ENCODE peak calls at places on chromosome 14, in eight cellular contexts. K is mucosa of descending colon; V is stimulated activated CD4-positive, alpha-beta T cell treated with anti-CD3 and anti-CD28 coated beads, Interleukin-1b, Interleukin-23, amount 100 ng/mL, for 24 hours; X is AG09309; P is heart left ventricle; C is activated CD4-positive, alpha-beta T cell treated with anti-CD3 and anti-CD28 coated beads, Interleukin-2, amount 50 U/mL, for 24 hours; B is SJCRH30; I is activated naive CD8-positive, alpha-beta T cell treated with anti-CD3 and anti-CD28 coated beads, Interleukin-2, amount 50 U/mL, for 24 hours. F is an unnamed sample.

GRCh38 chr14:93220509-93220908 is 13.5 kb downstream of the UBR7 start:
- DNase-seq in I (no peak), C (no peak), P (no peak), K (no peak), B (no peak), X (no peak), V (no peak), F (no peak)

GRCh38 chr14:31043379-31043778 is 17.2 kb upstream of the STRN3 start:
- DNase-seq in I (no peak), P (no peak), V (no peak), K (no peak), B (no peak), X (no peak), C (no peak), F (no peak)

GRCh38 chr14:87601011-87601410 is 392.0 kb downstream of the GALC start:
- DNase-seq in K (no peak), C (no peak), V (no peak), I (no peak), P (no peak), B (no peak), X (no peak), F (no peak)

GRCh38 chr14:90556050-90556477 is 159.2 kb downstream of the CALM1 start:
- DNase-seq in C (no peak), K (no peak), I (no peak), V (no peak), P (no peak), B (no peak), X (no peak), F (no peak)

GRCh38 chr14:88551094-88551870 is 3.5 kb downstream of the PTPN21 start:
- DNase-seq in K (peak), X (peak), B (no peak), V (peak), I (peak), P (peak), C (peak), F (no peak)

GRCh38 chr14:74595006-74595735 is 16.9 kb downstream of the LTBP2 start:
- DNase-seq in V (no peak), C (no peak), B (no peak), I (no peak), K (peak), X (no peak), P (peak), F (no peak)

GRCh38 chr14:68961361-68961760 is 17.7 kb downstream of the ACTN1 start:
- DNase-seq in I (no peak), P (no peak), X (no peak), V (no peak), K (no peak), B (no peak), C (no peak), F (no peak)

GRCh38 chr14:75835156-75836141 is 146.3 kb downstream of the TGFB3 start:
- DNase-seq in X (no peak), B (no peak), K (no peak), V (no peak), I (no peak), C (no peak), P (no peak), F (no peak)

GRCh38 chr14:75254901-75255300 is 23.7 kb upstream of the FOS start:
- DNase-seq in V (no peak), C (no peak), X (no peak), B (no peak), K (no peak), I (no peak), P (no peak), F (no peak)

GRCh38 chr14:61434315-61434714 is 112.9 kb downstream of the PRKCH start:
- DNase-seq in C (no peak), V (no peak), K (no peak), P (no peak), I (no peak), X (no peak), B (no peak), F (no peak)

GRCh38 chr14:91929700-91930099 is 17.8 kb downstream of the FBLN5 start:
- DNase-seq in P (no peak), V (no peak), K (no peak), X (no peak), I (no peak), B (peak), C (no peak), F (no peak)

GRCh38 chr14:61651355-61651754 is 44.0 kb upstream of the HIF1A start:
- DNase-seq in C (no peak), P (no peak), X (no peak), I (no peak), V (no peak), B (no peak), K (no peak), F (no peak)

GRCh38 chr14:92649066-92649465 is 99.4 kb downstream of the LGMN start:
- DNase-seq in B (no peak), P (no peak), X (no peak), K (no peak), I (no peak), C (no peak), V (no peak), F (no peak)

GRCh38 chr14:100140452-100141132 is 18.9 kb downstream of the DEGS2 start:
- DNase-seq in B (no peak), C (no peak), K (no peak), I (no peak), X (no peak), P (no peak), V (no peak), F (no peak)

GRCh38 chr14:85531141-85531593 is 1.2 kb downstream of the FLRT2 start:
- DNase-seq in X (no peak), C (no peak), B (peak), I (no peak), P (peak), V (no peak), K (peak), F (no peak)

GRCh38 chr14:21498540-21499526 is 12.3 kb downstream of the METTL3 start:
- DNase-seq in I (no peak), P (no peak), B (peak), K (no peak), V (no peak), C (peak), X (no peak), F (peak)

GRCh38 chr14:69335421-69335820 is 62.7 kb downstream of the ERH start:
- DNase-seq in V (no peak), C (no peak), X (peak), B (no peak), K (no peak), I (no peak), P (no peak), F (no peak)

GRCh38 chr14:59771577-59771976 is 99.0 kb downstream of the RTN1 start:
- DNase-seq in X (peak), C (no peak), V (no peak), B (no peak), K (no peak), I (no peak), P (no peak), F (no peak)

GRCh38 chr14:87615822-87616679 is 376.9 kb downstream of the GALC start:
- DNase-seq in V (peak), K (no peak), B (peak), I (peak), X (no peak), C (peak), P (no peak), F (peak)

GRCh38 chr14:25121342-25122129 is 71.6 kb upstream of the STXBP6 start:
- DNase-seq in V (no peak), K (no peak), P (no peak), C (no peak), I (no peak), X (peak), B (peak), F (no peak)

GRCh38 chr14:31057035-31057434 is 30.9 kb upstream of the STRN3 start:
- DNase-seq in C (no peak), I (no peak), X (no peak), V (no peak), K (no peak), P (no peak), B (no peak), F (no peak)

GRCh38 chr14:51865953-51866747 is 5.7 kb downstream of the GNG2 start:
- DNase-seq in V (no peak), K (no peak), I (no peak), X (no peak), B (no peak), P (no peak), C (no peak), F (peak)

GRCh38 chr14:75428230-75429104 is 645 bp downstream of the JDP2 start:
- DNase-seq in K (peak), C (no peak), P (peak), X (no peak), V (no peak), B (no peak), I (peak), F (peak)

GRCh38 chr14:99029150-99029915 is 242.7 kb downstream of the BCL11B start:
- DNase-seq in P (no peak), K (no peak), B (no peak), V (no peak), I (no peak), X (no peak), C (no peak), F (no peak)